ENCODE peak calls at places on chromosomes 4 and X, in four cellular contexts. P, X, H and Q are unnamed samples.

GRCh38 chrX:71543316-71543715 is 10.4 kb downstream of the OGT start:
- DNase-seq in P (no peak), X (no peak), H (no peak), Q (peak; percentile 35)

GRCh38 chr4:107380190-107380589 is 339.8 kb downstream of the PAPSS1 start:
- DNase-seq in P (no peak), X (no peak), H (no peak), Q (no peak)

GRCh38 chr4:182447938-182448280 is 204.7 kb downstream of the TENM3 start:
- DNase-seq in P (peak; percentile 20), X (no peak), H (no peak), Q (no peak)

GRCh38 chr4:8580321-8581093 is at the start of gene GPR78:
- DNase-seq in P (peak; percentile 97), X (no peak), H (peak; percentile 75), Q (no peak)

GRCh38 chr4:186473933-186474332 is 81.4 kb downstream of the MTNR1A start:
- DNase-seq in P (no peak), X (no peak), H (peak; percentile 14), Q (no peak)

GRCh38 chr4:79650217-79650616 is 242.2 kb upstream of the GK2 start:
- DNase-seq in P (no peak), X (no peak), H (no peak), Q (no peak)

GRCh38 chr4:185212566-185212965 is 3.2 kb downstream of the SNX25 start:
- DNase-seq in P (no peak), X (no peak), H (no peak), Q (no peak)

GRCh38 chrX:45862801-45863200 is 662.1 kb upstream of the DIPK2B start:
- DNase-seq in P (peak; percentile 11), X (no peak), H (no peak), Q (no peak)

GRCh38 chr4:108620933-108621905 is 843 bp downstream of the RPL34 start:
- DNase-seq in P (no peak), X (no peak), H (no peak), Q (no peak)

GRCh38 chrX:71393919-71394318 is 27.8 kb downstream of the TAF1 start:
- DNase-seq in P (no peak), X (no peak), H (peak; percentile 72), Q (no peak)

GRCh38 chr4:142984871-142985585 is 138.9 kb upstream of the INPP4B start:
- DNase-seq in P (peak; percentile 18), X (peak; percentile 23), H (peak; percentile 1), Q (peak; percentile 9)

GRCh38 chr4:182695842-182696241 is 221.3 kb downstream of the DCTD start:
- DNase-seq in P (no peak), X (no peak), H (no peak), Q (no peak)

GRCh38 chr4:183905593-183906485 is 732 bp downstream of the STOX2 start:
- DNase-seq in P (peak; percentile 93), X (no peak), H (no peak), Q (peak; percentile 26)

GRCh38 chr4:56160631-56161030 is 211.9 kb downstream of the CEP135 start:
- DNase-seq in P (no peak), X (no peak), H (no peak), Q (no peak)

GRCh38 chr4:158540125-158540907 is 18.6 kb downstream of the RXFP1 start:
- DNase-seq in P (no peak), X (no peak), H (peak; percentile 24), Q (no peak)

GRCh38 chr4:141350122-141350904 is 129.6 kb downstream of the ZNF330 start:
- DNase-seq in P (no peak), X (no peak), H (no peak), Q (peak; percentile 41)

GRCh38 chrX:124217289-124218251 is 114.9 kb upstream of the TEX13D start:
- DNase-seq in P (no peak), X (peak; percentile 66), H (peak; percentile 14), Q (no peak)

GRCh38 chrX:106952988-106953387 is 32.8 kb downstream of the CLDN2 start:
- DNase-seq in P (no peak), X (no peak), H (peak; percentile 4), Q (peak; percentile 32)

GRCh38 chr4:144449623-144450022 is 196.3 kb upstream of the HHIP start:
- DNase-seq in P (no peak), X (no peak), H (no peak), Q (no peak)

GRCh38 chr4:5084911-5085475 is 33.7 kb downstream of the STK32B start:
- DNase-seq in P (no peak), X (no peak), H (no peak), Q (no peak)

GRCh38 chr4:152590179-152591031 is 54.5 kb upstream of the FBXW7 start:
- DNase-seq in P (no peak), X (no peak), H (no peak), Q (no peak)

DNA sequence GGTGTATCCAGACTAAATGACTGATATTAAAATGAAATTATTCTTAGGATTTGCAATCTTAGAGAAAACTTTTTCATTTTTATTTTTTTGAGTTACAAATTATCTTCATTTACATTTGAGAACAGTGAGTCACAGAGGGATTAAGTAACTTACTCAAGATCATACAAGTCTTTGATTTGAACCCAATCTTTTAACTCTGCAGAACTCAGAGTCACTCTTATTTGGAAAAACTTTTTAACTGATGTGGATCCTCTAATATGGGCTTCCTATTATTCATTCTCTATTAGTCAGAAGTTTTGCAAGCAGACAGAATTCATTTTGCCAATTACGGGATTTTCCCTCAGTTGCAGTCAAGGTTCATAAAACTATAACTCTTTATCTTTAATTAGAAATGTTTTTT is 20.1 kb downstream of the HPRT1 start:
- DNase-seq in P (no peak), X (no peak), H (no peak), Q (no peak)
- TF ChIP-seq NR3C1 in P (no peak), X (no peak), H (no peak), Q (no peak)

GRCh38 chrX:134693644-134694043 is 35.4 kb upstream of the PLAC1 start:
- DNase-seq in P (no peak), X (no peak), H (no peak), Q (no peak)

GRCh38 chrX:134692990-134693389 is 34.7 kb upstream of the PLAC1 start:
- DNase-seq in P (no peak), X (no peak), H (no peak), Q (no peak)

GRCh38 chrX:134692233-134692632 is 34.0 kb upstream of the PLAC1 start:
- DNase-seq in P (no peak), X (no peak), H (no peak), Q (no peak)

GRCh38 chrX:134688839-134689238 is 30.6 kb upstream of the PLAC1 start:
- DNase-seq in P (no peak), X (no peak), H (no peak), Q (peak; percentile 32)

GRCh38 chrX:134691453-134691852 is 33.2 kb upstream of the PLAC1 start:
- DNase-seq in P (no peak), X (no peak), H (no peak), Q (no peak)
- TF ChIP-seq NR3C1 in P (no peak), X (no peak), H (no peak), Q (no peak)

DNA sequence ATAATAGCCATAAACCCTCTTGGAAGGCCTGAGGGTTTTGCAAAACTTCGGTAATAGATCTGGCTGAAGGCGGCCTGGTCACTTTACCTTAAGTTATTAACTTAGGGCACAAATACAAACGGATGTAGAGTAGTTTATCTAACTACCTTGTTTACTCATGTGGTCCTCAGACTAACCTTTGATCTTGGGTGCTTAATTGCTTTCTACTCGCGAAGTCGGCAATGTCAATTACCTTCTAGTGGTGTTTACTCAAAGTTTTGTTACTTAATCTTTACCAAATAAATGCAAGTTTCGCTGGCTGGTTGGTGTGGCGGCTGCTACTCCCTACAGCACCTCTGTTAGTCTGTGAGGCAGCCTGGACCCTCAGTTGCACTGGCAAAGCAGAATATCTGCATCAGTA is 8.9 kb upstream of the ZNF141 start:
- DNase-seq in P (no peak), X (peak; percentile 11), H (no peak), Q (no peak)
- TF ChIP-seq NR3C1 in P (no peak), X (no peak), H (no peak), Q (no peak)

DNA sequence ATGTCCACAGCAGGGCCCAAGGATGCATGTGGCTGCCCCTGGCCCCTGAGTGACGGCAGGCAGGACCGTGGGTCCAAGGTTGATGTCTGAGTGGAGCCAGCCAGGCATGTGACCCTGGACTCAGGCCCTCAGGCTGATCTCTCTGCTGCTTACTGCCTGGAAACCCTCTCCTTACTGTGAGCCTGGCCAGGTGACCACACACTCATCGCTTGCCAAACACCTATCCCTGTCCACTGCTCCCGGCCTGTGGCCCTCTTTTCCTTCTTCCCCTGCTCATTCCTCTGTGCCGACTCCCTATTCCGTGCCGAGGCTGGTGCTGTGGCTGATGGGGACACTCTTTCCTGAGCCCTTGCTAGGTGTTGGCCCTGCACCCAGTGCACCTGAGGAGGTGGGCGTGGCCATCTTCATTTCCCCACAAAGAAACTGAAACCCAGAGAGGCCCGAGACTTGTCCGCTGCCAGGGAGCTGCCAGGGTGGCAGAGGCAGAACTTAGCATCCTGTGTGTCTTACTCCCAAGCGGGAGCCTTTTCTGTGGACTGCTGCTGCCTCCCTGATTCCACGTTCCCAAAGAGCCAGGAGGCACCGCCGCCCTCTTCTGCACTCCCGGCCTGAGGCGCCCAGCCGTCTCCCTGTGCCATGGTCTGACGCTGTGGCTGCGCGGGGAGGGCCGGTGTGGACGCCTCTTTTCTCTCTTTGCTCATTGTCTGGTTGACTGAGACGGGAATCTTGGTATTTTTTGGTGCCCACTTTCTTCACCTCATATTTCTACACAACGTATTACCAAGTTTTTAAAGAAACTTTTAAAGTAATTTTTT is 11.2 kb upstream of the RNF4 start:
- DNase-seq in P (no peak), X (no peak), H (no peak), Q (no peak)
- TF ChIP-seq NR3C1 in P (no peak), X (no peak), H (no peak), Q (no peak)